ENCODE peak calls at places on chromosomes 7 and 10, in five cellular contexts. One of them, this sample, is unnamed.

GRCh38 chr10:31317652-31318381 is 1.2 kb upstream of the ZEB1 start:
- DNase-seq in MCF 10A: no peak
- DNase-seq in HepG2: no peak
- DNase-seq in activated CD4-positive, CD25-positive, alpha-beta regulatory T cell: no peak
- DNase-seq in neuronal stem cell: no peak
- DNase-seq in this sample: no peak

GRCh38 chr7:30446266-30446665 is 32.3 kb downstream of the NOD1 start:
- DNase-seq in MCF 10A: no peak
- DNase-seq in HepG2: no peak
- DNase-seq in activated CD4-positive, CD25-positive, alpha-beta regulatory T cell: no peak
- DNase-seq in neuronal stem cell: no peak
- DNase-seq in this sample: no peak

GRCh38 chr7:7820409-7820808 is 102.0 kb upstream of the RPA3 start:
- DNase-seq in MCF 10A: no peak
- DNase-seq in HepG2: no peak
- DNase-seq in activated CD4-positive, CD25-positive, alpha-beta regulatory T cell: no peak
- DNase-seq in neuronal stem cell: no peak
- DNase-seq in this sample: no peak

GRCh38 chr7:31550432-31550831 is 36.5 kb downstream of the ITPRID1 start:
- DNase-seq in MCF 10A: no peak
- DNase-seq in HepG2: no peak
- DNase-seq in activated CD4-positive, CD25-positive, alpha-beta regulatory T cell: no peak
- DNase-seq in neuronal stem cell: no peak
- DNase-seq in this sample: no peak

GRCh38 chr7:116698930-116699722 is 27.1 kb downstream of the MET start:
- DNase-seq in MCF 10A: no peak
- DNase-seq in HepG2: no peak
- DNase-seq in activated CD4-positive, CD25-positive, alpha-beta regulatory T cell: no peak
- DNase-seq in neuronal stem cell: no peak
- DNase-seq in this sample: no peak

GRCh38 chr7:157975401-157976372 is 611.9 kb downstream of the PTPRN2 start:
- DNase-seq in MCF 10A: no peak
- DNase-seq in HepG2: no peak
- DNase-seq in activated CD4-positive, CD25-positive, alpha-beta regulatory T cell: no peak
- DNase-seq in neuronal stem cell: no peak
- DNase-seq in this sample: no peak

GRCh38 chr10:43817368-43817767 is 168.7 kb upstream of the ZNF32 start:
- DNase-seq in MCF 10A: no peak
- DNase-seq in HepG2: no peak
- DNase-seq in activated CD4-positive, CD25-positive, alpha-beta regulatory T cell: no peak
- DNase-seq in neuronal stem cell: no peak
- DNase-seq in this sample: no peak

GRCh38 chr10:132232553-132232949 is 45.8 kb downstream of the DPYSL4 start:
- DNase-seq in MCF 10A: no peak
- DNase-seq in HepG2: no peak
- DNase-seq in activated CD4-positive, CD25-positive, alpha-beta regulatory T cell: no peak
- DNase-seq in neuronal stem cell: no peak
- DNase-seq in this sample: no peak

GRCh38 chr10:96380821-96381220 is 22.0 kb upstream of the OPALIN start:
- DNase-seq in MCF 10A: peak
- DNase-seq in HepG2: no peak
- DNase-seq in activated CD4-positive, CD25-positive, alpha-beta regulatory T cell: no peak
- DNase-seq in neuronal stem cell: no peak
- DNase-seq in this sample: no peak

GRCh38 chr7:16589895-16590294 is 55.7 kb downstream of the ANKMY2 start:
- DNase-seq in MCF 10A: no peak
- DNase-seq in HepG2: no peak
- DNase-seq in activated CD4-positive, CD25-positive, alpha-beta regulatory T cell: no peak
- DNase-seq in neuronal stem cell: no peak
- DNase-seq in this sample: no peak

GRCh38 chr7:5652118-5652517 is 129.3 kb downstream of the RNF216 start:
- DNase-seq in MCF 10A: no peak
- DNase-seq in HepG2: no peak
- DNase-seq in activated CD4-positive, CD25-positive, alpha-beta regulatory T cell: no peak
- DNase-seq in neuronal stem cell: no peak
- DNase-seq in this sample: no peak

GRCh38 chr10:2610946-2611345 is 456.4 kb upstream of the PFKP start:
- DNase-seq in MCF 10A: no peak
- DNase-seq in HepG2: no peak
- DNase-seq in activated CD4-positive, CD25-positive, alpha-beta regulatory T cell: no peak
- DNase-seq in neuronal stem cell: peak
- DNase-seq in this sample: no peak

GRCh38 chr10:19302117-19302516 is 253.5 kb downstream of the MALRD1 start:
- DNase-seq in MCF 10A: peak
- DNase-seq in HepG2: no peak
- DNase-seq in activated CD4-positive, CD25-positive, alpha-beta regulatory T cell: no peak
- DNase-seq in neuronal stem cell: no peak
- DNase-seq in this sample: no peak

GRCh38 chr10:120477006-120477722 is 20.1 kb downstream of the PLPP4 start:
- DNase-seq in MCF 10A: no peak
- DNase-seq in HepG2: no peak
- DNase-seq in activated CD4-positive, CD25-positive, alpha-beta regulatory T cell: no peak
- DNase-seq in neuronal stem cell: no peak
- DNase-seq in this sample: no peak

This sample was measured in T-helper 1 cell.